ENCODE peak calls at places on chromosomes 4 and X, in five cellular contexts. One of them, this sample, is unnamed.

GRCh38 chr4:151099226-151099975 is at the start of gene RPS3A:
- DNase-seq in type B pancreatic cell: peak
- DNase-seq in IMR-90: peak
- DNase-seq in CD8-positive, alpha-beta T cell: peak
- DNase-seq in lower lobe of right lung: peak
- DNase-seq in this sample: peak

GRCh38 chr4:3809028-3809427 is 42.8 kb downstream of the ADRA2C start:
- DNase-seq in type B pancreatic cell: no peak
- DNase-seq in IMR-90: no peak
- DNase-seq in CD8-positive, alpha-beta T cell: no peak
- DNase-seq in lower lobe of right lung: peak
- DNase-seq in this sample: peak

GRCh38 chrX:13937370-13938052 is 92.2 kb downstream of the GEMIN8 start:
- DNase-seq in type B pancreatic cell: no peak
- DNase-seq in IMR-90: peak
- DNase-seq in CD8-positive, alpha-beta T cell: no peak
- DNase-seq in lower lobe of right lung: no peak
- DNase-seq in this sample: no peak

GRCh38 chr4:122764071-122764807 is 31.7 kb downstream of the BBS12 start:
- DNase-seq in type B pancreatic cell: no peak
- DNase-seq in IMR-90: peak
- DNase-seq in CD8-positive, alpha-beta T cell: no peak
- DNase-seq in lower lobe of right lung: no peak
- DNase-seq in this sample: no peak

GRCh38 chr4:67483868-67484602 is 61.3 kb downstream of the CENPC start:
- DNase-seq in type B pancreatic cell: no peak
- DNase-seq in IMR-90: peak
- DNase-seq in CD8-positive, alpha-beta T cell: no peak
- DNase-seq in lower lobe of right lung: no peak
- DNase-seq in this sample: no peak

GRCh38 chr4:151340751-151341385 is 15.5 kb upstream of the SH3D19 start:
- DNase-seq in type B pancreatic cell: no peak
- DNase-seq in IMR-90: peak
- DNase-seq in CD8-positive, alpha-beta T cell: no peak
- DNase-seq in lower lobe of right lung: no peak
- DNase-seq in this sample: no peak

GRCh38 chr4:98994474-98995182 is 893 bp upstream of the METAP1 start:
- DNase-seq in type B pancreatic cell: no peak
- DNase-seq in IMR-90: peak
- DNase-seq in CD8-positive, alpha-beta T cell: no peak
- DNase-seq in lower lobe of right lung: no peak
- DNase-seq in this sample: no peak

GRCh38 chrX:9525511-9526248 is 60.8 kb downstream of the TBL1X start:
- DNase-seq in type B pancreatic cell: no peak
- DNase-seq in IMR-90: peak
- DNase-seq in CD8-positive, alpha-beta T cell: no peak
- DNase-seq in lower lobe of right lung: no peak
- DNase-seq in this sample: no peak

GRCh38 chr4:104469794-104470193 is 24.9 kb downstream of the CXXC4 start:
- DNase-seq in type B pancreatic cell: no peak
- DNase-seq in IMR-90: no peak
- DNase-seq in CD8-positive, alpha-beta T cell: no peak
- DNase-seq in lower lobe of right lung: no peak
- DNase-seq in this sample: no peak

GRCh38 chr4:87901426-87901825 is 68.7 kb downstream of the MEPE start:
- DNase-seq in type B pancreatic cell: no peak
- DNase-seq in IMR-90: no peak
- DNase-seq in CD8-positive, alpha-beta T cell: no peak
- DNase-seq in lower lobe of right lung: no peak
- DNase-seq in this sample: no peak

GRCh38 chr4:141609243-141609642 is 27.1 kb upstream of the IL15 start:
- DNase-seq in type B pancreatic cell: no peak
- DNase-seq in IMR-90: no peak
- DNase-seq in CD8-positive, alpha-beta T cell: no peak
- DNase-seq in lower lobe of right lung: peak
- DNase-seq in this sample: no peak

GRCh38 chr4:4720671-4721070 is 138.8 kb upstream of the MSX1 start:
- DNase-seq in type B pancreatic cell: no peak
- DNase-seq in IMR-90: no peak
- DNase-seq in CD8-positive, alpha-beta T cell: no peak
- DNase-seq in lower lobe of right lung: no peak
- DNase-seq in this sample: no peak

GRCh38 chr4:169275180-169275579 is 4.4 kb upstream of the SH3RF1 start:
- DNase-seq in type B pancreatic cell: no peak
- DNase-seq in IMR-90: no peak
- DNase-seq in CD8-positive, alpha-beta T cell: no peak
- DNase-seq in lower lobe of right lung: no peak
- DNase-seq in this sample: no peak

GRCh38 chr4:17702666-17703065 is 78.8 kb downstream of the FAM184B start:
- DNase-seq in type B pancreatic cell: no peak
- DNase-seq in IMR-90: no peak
- DNase-seq in CD8-positive, alpha-beta T cell: no peak
- DNase-seq in lower lobe of right lung: no peak
- DNase-seq in this sample: no peak

GRCh38 chr4:93317046-93317445 is 511.5 kb upstream of the ATOH1 start:
- DNase-seq in type B pancreatic cell: no peak
- DNase-seq in IMR-90: no peak
- DNase-seq in CD8-positive, alpha-beta T cell: no peak
- DNase-seq in lower lobe of right lung: no peak
- DNase-seq in this sample: no peak

GRCh38 chr4:119656986-119657635 is 28.5 kb upstream of the PDE5A start:
- DNase-seq in type B pancreatic cell: no peak
- DNase-seq in IMR-90: peak
- DNase-seq in CD8-positive, alpha-beta T cell: no peak
- DNase-seq in lower lobe of right lung: no peak
- DNase-seq in this sample: no peak

GRCh38 chr4:104589264-104589868 is 94.7 kb upstream of the CXXC4 start:
- DNase-seq in type B pancreatic cell: no peak
- DNase-seq in IMR-90: no peak
- DNase-seq in CD8-positive, alpha-beta T cell: no peak
- DNase-seq in lower lobe of right lung: no peak
- DNase-seq in this sample: no peak

GRCh38 chr4:23171971-23172370 is 479.2 kb downstream of the GBA3 start:
- DNase-seq in type B pancreatic cell: no peak
- DNase-seq in IMR-90: no peak
- DNase-seq in CD8-positive, alpha-beta T cell: no peak
- DNase-seq in lower lobe of right lung: no peak
- DNase-seq in this sample: no peak

GRCh38 chr4:47391256-47391655 is 72.2 kb downstream of the COMMD8 start:
- DNase-seq in type B pancreatic cell: no peak
- DNase-seq in IMR-90: no peak
- DNase-seq in CD8-positive, alpha-beta T cell: no peak
- DNase-seq in lower lobe of right lung: no peak
- DNase-seq in this sample: no peak

GRCh38 chrX:2628751-2629315 is 62.3 kb upstream of the CD99 start:
- DNase-seq in type B pancreatic cell: no peak
- DNase-seq in IMR-90: no peak
- DNase-seq in CD8-positive, alpha-beta T cell: peak
- DNase-seq in lower lobe of right lung: no peak
- DNase-seq in this sample: no peak

GRCh38 chr4:124530464-124531077 is 182.0 kb downstream of the ANKRD50 start:
- DNase-seq in type B pancreatic cell: no peak
- DNase-seq in IMR-90: peak
- DNase-seq in CD8-positive, alpha-beta T cell: no peak
- DNase-seq in lower lobe of right lung: no peak
- DNase-seq in this sample: no peak

GRCh38 chr4:32847466-32847865 is 2127.3 kb downstream of the PCDH7 start:
- DNase-seq in type B pancreatic cell: no peak
- DNase-seq in IMR-90: no peak
- DNase-seq in CD8-positive, alpha-beta T cell: no peak
- DNase-seq in lower lobe of right lung: no peak
- DNase-seq in this sample: no peak

GRCh38 chr4:6019316-6020263 is 1.4 kb upstream of the C4orf50 start:
- DNase-seq in type B pancreatic cell: no peak
- DNase-seq in IMR-90: peak
- DNase-seq in CD8-positive, alpha-beta T cell: no peak
- DNase-seq in lower lobe of right lung: no peak
- DNase-seq in this sample: no peak

GRCh38 chrX:130885996-130886395 is 17.0 kb downstream of the ENOX2 start:
- DNase-seq in type B pancreatic cell: no peak
- DNase-seq in IMR-90: no peak
- DNase-seq in CD8-positive, alpha-beta T cell: no peak
- DNase-seq in lower lobe of right lung: no peak
- DNase-seq in this sample: no peak

GRCh38 chr4:169342906-169343560 is 72.3 kb upstream of the SH3RF1 start:
- DNase-seq in type B pancreatic cell: no peak
- DNase-seq in IMR-90: peak
- DNase-seq in CD8-positive, alpha-beta T cell: no peak
- DNase-seq in lower lobe of right lung: no peak
- DNase-seq in this sample: no peak

GRCh38 chr4:11468901-11469300 is 40.2 kb upstream of the HS3ST1 start:
- DNase-seq in type B pancreatic cell: no peak
- DNase-seq in IMR-90: no peak
- DNase-seq in CD8-positive, alpha-beta T cell: no peak
- DNase-seq in lower lobe of right lung: no peak
- DNase-seq in this sample: no peak

GRCh38 chrX:23246001-23246400 is 88.6 kb upstream of the PTCHD1 start:
- DNase-seq in type B pancreatic cell: no peak
- DNase-seq in IMR-90: no peak
- DNase-seq in CD8-positive, alpha-beta T cell: no peak
- DNase-seq in lower lobe of right lung: no peak
- DNase-seq in this sample: no peak

GRCh38 chr4:4386296-4386735 is 586 bp upstream of the NSG1 start:
- DNase-seq in type B pancreatic cell: no peak
- DNase-seq in IMR-90: no peak
- DNase-seq in CD8-positive, alpha-beta T cell: peak
- DNase-seq in lower lobe of right lung: no peak
- DNase-seq in this sample: no peak

GRCh38 chr4:20284990-20285389 is 33.3 kb downstream of the SLIT2 start:
- DNase-seq in type B pancreatic cell: no peak
- DNase-seq in IMR-90: peak
- DNase-seq in CD8-positive, alpha-beta T cell: no peak
- DNase-seq in lower lobe of right lung: no peak
- DNase-seq in this sample: no peak

GRCh38 chrX:11386001-11386523 is 92.8 kb downstream of the AMELX start:
- DNase-seq in type B pancreatic cell: no peak
- DNase-seq in IMR-90: peak
- DNase-seq in CD8-positive, alpha-beta T cell: no peak
- DNase-seq in lower lobe of right lung: no peak
- DNase-seq in this sample: no peak

GRCh38 chr4:78292336-78292735 is 235.2 kb downstream of the FRAS1 start:
- DNase-seq in type B pancreatic cell: no peak
- DNase-seq in IMR-90: no peak
- DNase-seq in CD8-positive, alpha-beta T cell: no peak
- DNase-seq in lower lobe of right lung: no peak
- DNase-seq in this sample: no peak

GRCh38 chr4:162645381-162645780 is 481.6 kb upstream of the FSTL5 start:
- DNase-seq in type B pancreatic cell: no peak
- DNase-seq in IMR-90: no peak
- DNase-seq in CD8-positive, alpha-beta T cell: no peak
- DNase-seq in lower lobe of right lung: no peak
- DNase-seq in this sample: no peak

GRCh38 chrX:120668357-120668756 is 38.5 kb upstream of the C1GALT1C1 start:
- DNase-seq in type B pancreatic cell: no peak
- DNase-seq in IMR-90: no peak
- DNase-seq in CD8-positive, alpha-beta T cell: no peak
- DNase-seq in lower lobe of right lung: no peak
- DNase-seq in this sample: no peak

DNA sequence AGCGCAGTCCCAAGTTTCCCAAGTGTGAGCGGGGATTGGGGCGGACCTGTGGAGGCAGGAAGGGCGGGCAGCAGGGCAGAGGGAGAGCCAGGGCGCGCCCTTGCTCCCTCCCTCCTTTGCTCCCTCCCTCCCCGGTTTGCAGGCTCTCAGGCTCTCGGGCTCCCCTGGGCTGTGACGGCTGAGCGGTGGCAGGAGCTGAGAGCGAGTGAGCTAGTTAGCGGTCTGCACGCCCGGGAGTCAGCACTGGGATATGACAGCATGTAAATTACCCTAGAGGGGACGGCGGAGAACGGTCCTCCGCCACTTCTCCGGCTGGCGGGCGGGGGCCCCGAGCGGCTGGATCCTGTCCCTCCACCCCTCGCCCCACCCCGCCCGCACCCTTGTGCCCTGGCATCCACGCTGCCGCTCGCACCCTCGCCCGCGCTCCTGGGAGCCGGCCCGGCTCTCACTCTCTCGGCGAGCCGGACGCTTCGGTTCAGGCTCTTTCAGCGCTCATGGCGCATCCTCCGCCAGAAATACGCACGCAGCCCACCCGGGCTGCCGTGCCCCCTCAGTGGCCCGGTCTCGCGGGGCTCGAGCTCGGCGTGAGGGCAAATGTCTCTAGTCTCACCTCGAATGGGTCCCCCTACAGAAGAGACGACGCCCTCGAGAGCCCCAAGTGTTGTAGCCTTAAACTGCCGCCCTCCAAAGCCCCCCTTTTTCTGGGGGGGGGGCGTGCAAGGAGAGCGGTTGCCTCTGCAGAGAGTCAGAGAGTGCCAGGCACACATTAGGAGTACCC is at the start of gene TSC22D3:
- DNase-seq in type B pancreatic cell: no peak
- DNase-seq in IMR-90: peak
- DNase-seq in CD8-positive, alpha-beta T cell: peak
- DNase-seq in lower lobe of right lung: peak
- DNase-seq in this sample: no peak
- TF ChIP-seq CTCF in type B pancreatic cell: peak
- TF ChIP-seq CTCF in IMR-90: peak
- TF ChIP-seq CTCF in CD8-positive, alpha-beta T cell: no peak
- TF ChIP-seq CTCF in lower lobe of right lung: peak
- TF ChIP-seq CTCF in this sample: peak

DNA sequence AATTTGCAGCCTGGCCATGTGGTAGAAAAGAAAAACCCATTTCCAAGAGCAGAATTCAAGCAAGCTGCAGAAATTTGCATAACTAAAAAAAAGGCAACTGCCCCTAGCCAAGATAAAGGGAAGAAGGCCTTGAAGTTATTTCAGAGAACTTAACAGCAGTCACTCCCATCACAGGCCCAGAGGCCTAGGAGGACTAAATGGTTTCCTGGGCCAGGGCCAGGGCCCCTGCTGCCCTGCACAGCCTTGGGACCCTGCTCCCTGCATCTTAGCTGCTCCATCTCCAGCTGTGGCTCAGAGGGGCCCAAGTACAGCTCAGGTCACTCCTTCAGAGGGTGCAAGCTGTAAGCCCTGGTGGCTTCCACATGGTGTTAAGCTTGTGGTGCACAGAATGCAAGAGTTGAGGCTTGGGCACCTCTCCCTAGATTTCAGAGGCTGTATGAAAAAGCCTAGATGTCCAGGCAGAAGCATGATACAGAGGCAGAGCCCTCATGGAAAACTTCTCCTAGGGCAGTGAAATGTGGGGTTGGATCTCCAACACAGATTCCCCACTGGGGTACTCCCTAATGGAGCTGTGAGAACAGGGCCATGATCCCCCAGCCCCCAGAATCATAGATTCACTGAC is 6.7 kb upstream of the MID2 start:
- DNase-seq in type B pancreatic cell: no peak
- DNase-seq in IMR-90: no peak
- DNase-seq in CD8-positive, alpha-beta T cell: no peak
- DNase-seq in lower lobe of right lung: no peak
- DNase-seq in this sample: no peak
- TF ChIP-seq CTCF in type B pancreatic cell: no peak
- TF ChIP-seq CTCF in IMR-90: no peak
- TF ChIP-seq CTCF in CD8-positive, alpha-beta T cell: no peak
- TF ChIP-seq CTCF in lower lobe of right lung: no peak
- TF ChIP-seq CTCF in this sample: no peak

GRCh38 chrX:56800801-56801200 is 71.8 kb downstream of the NBDY start:
- DNase-seq in type B pancreatic cell: no peak
- DNase-seq in IMR-90: no peak
- DNase-seq in CD8-positive, alpha-beta T cell: peak
- DNase-seq in lower lobe of right lung: no peak
- DNase-seq in this sample: peak
- TF ChIP-seq CTCF in type B pancreatic cell: no peak
- TF ChIP-seq CTCF in IMR-90: no peak
- TF ChIP-seq CTCF in CD8-positive, alpha-beta T cell: no peak
- TF ChIP-seq CTCF in lower lobe of right lung: no peak
- TF ChIP-seq CTCF in this sample: no peak

GRCh38 chr4:74376888-74377483 is 12.0 kb downstream of the EREG start:
- DNase-seq in type B pancreatic cell: no peak
- DNase-seq in IMR-90: peak
- DNase-seq in CD8-positive, alpha-beta T cell: no peak
- DNase-seq in lower lobe of right lung: no peak
- DNase-seq in this sample: no peak
- TF ChIP-seq CTCF in type B pancreatic cell: peak
- TF ChIP-seq CTCF in IMR-90: peak
- TF ChIP-seq CTCF in CD8-positive, alpha-beta T cell: peak
- TF ChIP-seq CTCF in lower lobe of right lung: peak
- TF ChIP-seq CTCF in this sample: peak